ENCODE peak calls at places on chromosomes 5 and 9, in eight cellular contexts. E is lung; N is CD8-positive, alpha-beta memory T cell; X is left ventricle myocardium inferior; P is GM23338; J is lower lobe of right lung; R is PC-3; Y is H1. I is an unnamed sample. For H3K36me3, the result is how much of the 10 kb centered on the place peaks cover.

GRCh38 chr5:42252306-42252705 is 170.9 kb upstream of the GHR start:
- DNase-seq in N (no peak), X (no peak), E (no peak), J (no peak), R (no peak), Y (no peak), P (no peak), I (no peak)

GRCh38 chr5:140205952-140206351 is 31.0 kb downstream of the CYSTM1 start:
- DNase-seq in Y (peak), R (no peak), X (no peak), P (peak), J (no peak), N (no peak), E (no peak), I (no peak)

GRCh38 chr5:62722360-62722759 is 143.7 kb downstream of the LRRC70 start:
- DNase-seq in E (no peak), R (no peak), P (peak), Y (no peak), J (no peak), N (no peak), X (no peak), I (no peak)

GRCh38 chr5:135156337-135156714 is 122.3 kb upstream of the PITX1 start:
- DNase-seq in N (no peak), R (no peak), X (no peak), Y (no peak), P (no peak), J (no peak), E (no peak), I (no peak)

GRCh38 chr9:27582794-27583193 is 9.5 kb upstream of the C9orf72 start:
- DNase-seq in P (no peak), E (no peak), Y (no peak), J (no peak), N (no peak), R (no peak), X (no peak), I (no peak)

GRCh38 chr9:133207540-133208170 is 1.4 kb downstream of the OBP2B start:
- DNase-seq in E (no peak), N (no peak), P (no peak), J (no peak), X (no peak), Y (no peak), R (no peak), I (no peak)

GRCh38 chr5:170216262-170216864 is 16.4 kb upstream of the C5orf58 start:
- DNase-seq in P (peak), R (peak), Y (no peak), N (peak), X (no peak), E (no peak), J (no peak), I (no peak)

GRCh38 chr9:95910023-95910706 is 34.7 kb downstream of the ERCC6L2 start:
- DNase-seq in E (no peak), P (no peak), R (peak), X (no peak), Y (no peak), N (no peak), J (no peak), I (no peak)

GRCh38 chr5:121949885-121950284 is 11.9 kb upstream of the SRFBP1 start:
- DNase-seq in E (no peak), R (peak), N (no peak), J (no peak), X (no peak), Y (no peak), P (peak), I (peak)

GRCh38 chr5:173884402-173885053 is 3.6 kb upstream of the CPEB4 start:
- DNase-seq in X (no peak), J (peak), E (no peak), N (peak), Y (no peak), P (no peak), R (no peak), I (no peak)

GRCh38 chr5:40552981-40553380 is 126.7 kb upstream of the PTGER4 start:
- DNase-seq in N (no peak), X (no peak), R (peak), E (no peak), J (no peak), P (no peak), Y (no peak), I (no peak)

GRCh38 chr5:1535646-1536045 is 11.9 kb upstream of the LPCAT1 start:
- DNase-seq in P (no peak), X (no peak), N (peak), R (no peak), J (no peak), E (no peak), Y (no peak), I (no peak)

GRCh38 chr5:157233515-157233914 is 32.4 kb upstream of the CYFIP2 start:
- DNase-seq in E (no peak), X (no peak), P (peak), J (no peak), N (peak), Y (peak), R (no peak), I (no peak)

GRCh38 chr9:133261103-133261752 is 13.8 kb downstream of the ABO start:
- DNase-seq in N (no peak), R (no peak), P (no peak), J (no peak), X (no peak), E (no peak), Y (no peak), I (no peak)

GRCh38 chr5:90111354-90112070 is 298.0 kb downstream of the CETN3 start:
- DNase-seq in X (no peak), P (no peak), E (no peak), R (no peak), N (no peak), J (no peak), Y (no peak), I (no peak)

GRCh38 chr5:160133918-160134304 is 14.7 kb upstream of the PWWP2A start:
- DNase-seq in N (no peak), J (no peak), X (no peak), Y (no peak), E (no peak), P (peak), R (no peak), I (no peak)

GRCh38 chr5:109454726-109455505 is 45.1 kb upstream of the PJA2 start:
- DNase-seq in P (no peak), N (no peak), X (no peak), Y (no peak), J (no peak), R (no peak), E (no peak), I (no peak)
- H3K4me3 ChIP-seq in P (no peak), N (no peak), X (no peak), Y (no peak), J (no peak), R (no peak), E (no peak), I (no peak)

DNA sequence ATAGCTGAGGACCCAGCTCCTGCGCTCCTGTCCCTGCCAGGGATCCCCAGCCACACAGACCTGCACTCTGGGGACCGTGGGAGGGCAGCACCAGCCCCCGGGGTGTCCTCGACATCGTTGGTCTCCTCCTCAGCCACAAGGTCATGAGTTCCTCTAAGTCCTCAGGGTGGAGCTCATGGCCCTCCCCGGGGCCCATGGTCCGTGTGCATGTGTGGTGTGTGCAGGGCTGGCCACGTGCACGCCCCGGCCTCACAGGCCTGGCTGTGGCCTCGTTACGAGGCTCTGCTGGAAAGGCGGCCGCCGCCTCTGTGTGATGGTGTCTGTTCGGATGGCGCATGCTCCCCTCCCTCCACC is 16.1 kb upstream of the AJM1 start:
- DNase-seq in X (no peak), J (no peak), N (no peak), P (no peak), Y (no peak), R (no peak), E (no peak), I (no peak)
- H3K36me3 ChIP-seq in X (half or more), J (half or more), N (under half), P (under half), Y (under half), R (under half), E (half or more), I (under half)

GRCh38 chr5:36027711-36028110 is 36.5 kb upstream of the UGT3A1 start:
- DNase-seq in Y (no peak), R (no peak), E (no peak), J (no peak), X (no peak), N (no peak), P (no peak), I (no peak)
- H3K27ac ChIP-seq in Y (no peak), R (no peak), E (no peak), J (no peak), X (no peak), N (no peak), P (no peak), I (no peak)

GRCh38 chr5:6907320-6907918 is 194.2 kb downstream of the TENT4A start:
- DNase-seq in N (no peak), P (no peak), E (no peak), X (no peak), J (no peak), Y (no peak), R (no peak), I (no peak)
- H3K4me3 ChIP-seq in N (no peak), P (no peak), E (no peak), X (no peak), J (no peak), Y (no peak), R (no peak), I (no peak)

DNA sequence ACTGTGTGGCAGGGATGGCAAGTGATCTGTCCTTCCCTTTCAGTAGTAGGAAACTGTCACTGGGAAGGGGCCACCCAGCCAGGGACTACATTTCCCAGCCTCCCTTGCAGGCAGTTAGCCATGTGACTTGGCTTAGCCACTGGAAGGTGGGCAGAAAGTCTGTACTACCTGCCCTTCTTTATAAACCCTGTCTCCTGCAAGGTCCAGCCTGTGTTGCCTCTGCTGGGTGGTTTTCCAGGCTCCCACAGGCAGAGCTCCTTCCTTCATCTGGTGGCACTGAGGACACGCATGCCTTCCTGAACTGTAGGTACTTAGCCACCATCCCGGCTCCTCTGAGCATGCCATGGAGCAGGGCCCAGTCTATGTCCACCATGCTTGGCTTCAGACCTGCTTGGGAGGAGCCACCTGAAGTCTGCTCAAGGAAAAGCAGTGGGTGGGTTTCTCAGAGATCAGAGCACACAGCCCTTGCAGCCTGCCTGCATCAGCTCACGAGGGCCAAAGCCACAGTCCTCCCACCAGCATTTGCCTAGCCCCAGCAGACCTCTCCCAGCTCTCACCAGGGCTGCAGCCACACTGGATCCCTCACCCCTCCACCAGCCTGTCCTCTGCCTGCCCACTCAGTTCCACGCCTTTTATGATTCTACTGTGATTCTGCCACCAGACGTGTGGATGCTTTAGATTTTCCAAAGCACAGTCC is 16.7 kb upstream of the SLC25A51 start:
- DNase-seq in R (no peak), E (no peak), X (no peak), Y (no peak), P (peak), J (no peak), N (no peak), I (no peak)
- H3K36me3 ChIP-seq in R (under half), E (under half), X (under half), Y (under half), P (under half), J (under half), N (under half), I (under half)